ENCODE peak calls at places on chromosomes 6 and 20, in nine cellular contexts. D is adipocyte, G is body of pancreas, U is astrocyte of the cerebellum, B is BJ, I is mucosa of descending colon, M is dorsolateral prefrontal cortex, K is cardiac muscle cell, X is fibroblast of pulmonary artery. Z is an unnamed sample.

GRCh38 chr6:46103437-46103836 is 26.4 kb upstream of the ENPP4 start:
- DNase-seq in M (no peak), G (no peak), K (no peak), B (no peak), U (no peak), X (no peak), I (no peak), D (peak; percentile 1), Z (no peak)

GRCh38 chr6:34418367-34418766 is 7.5 kb downstream of the RPS10 start:
- DNase-seq in B (no peak), M (no peak), U (no peak), D (no peak), X (no peak), K (no peak), I (no peak), G (no peak), Z (no peak)

GRCh38 chr20:45124365-45124764 is at the start of gene WFDC12:
- DNase-seq in B (no peak), U (no peak), G (no peak), X (no peak), D (no peak), M (no peak), K (no peak), I (no peak), Z (no peak)

GRCh38 chr6:25769983-25770382 is 15.4 kb downstream of the SLC17A4 start:
- DNase-seq in I (no peak), B (no peak), U (no peak), M (no peak), G (no peak), D (no peak), K (no peak), X (no peak), Z (no peak)

GRCh38 chr6:52605610-52606185 is 28.8 kb upstream of the TRAM2 start:
- DNase-seq in X (no peak), G (no peak), B (no peak), I (no peak), D (no peak), U (no peak), M (no peak), K (no peak), Z (no peak)

GRCh38 chr6:122374307-122374706 is 25.1 kb upstream of the HSF2 start:
- DNase-seq in U (no peak), I (no peak), G (no peak), M (no peak), B (no peak), D (no peak), K (no peak), X (no peak), Z (no peak)

GRCh38 chr20:25361287-25361683 is 29.4 kb downstream of the ABHD12 start:
- DNase-seq in D (no peak), B (no peak), I (no peak), G (peak; percentile 31), U (peak; percentile 11), K (no peak), X (peak; percentile 32), M (no peak), Z (peak; percentile 10)

GRCh38 chr6:159068904-159069578 is 24.2 kb upstream of the TAGAP start:
- DNase-seq in X (no peak), I (no peak), G (no peak), B (no peak), D (no peak), U (no peak), K (no peak), M (no peak), Z (no peak)

GRCh38 chr6:130046711-130047439 is 28.5 kb downstream of the L3MBTL3 start:
- DNase-seq in B (no peak), K (no peak), X (peak; percentile 14), I (no peak), M (no peak), G (no peak), U (no peak), D (peak; percentile 62), Z (no peak)

GRCh38 chr20:59770270-59770669 is 163.2 kb downstream of the SYCP2 start:
- DNase-seq in G (no peak), D (no peak), K (no peak), B (no peak), I (no peak), U (no peak), M (no peak), X (no peak), Z (no peak)

GRCh38 chr6:26360451-26361416 is 4.3 kb upstream of the BTN3A2 start:
- DNase-seq in X (no peak), I (no peak), M (no peak), G (no peak), D (no peak), K (no peak), B (no peak), U (no peak), Z (no peak)

GRCh38 chr6:82362144-82362543 is 1.5 kb upstream of the TPBG start:
- DNase-seq in D (no peak), K (no peak), U (no peak), M (no peak), G (no peak), B (no peak), I (no peak), X (no peak), Z (no peak)

GRCh38 chr6:132401120-132401940 is at the start of gene MOXD1:
- DNase-seq in B (no peak), D (peak; percentile 84), X (peak; percentile 34), M (no peak), G (peak; percentile 59), K (peak; percentile 71), U (no peak), I (peak; percentile 57), Z (no peak)
- H3K4me3 ChIP-seq in B (peak within 1 kb of the TSS; percentile 95), D (peak within 1 kb of the TSS; percentile 89), X (peak within 1 kb of the TSS; percentile 66), M (peak within 1 kb of the TSS; percentile 75), G (peak within 1 kb of the TSS; percentile 65), K (peak within 1 kb of the TSS; percentile 81), U (peak within 1 kb of the TSS; percentile 65), I (peak within 1 kb of the TSS; percentile 21), Z (peak within 1 kb of the TSS; percentile 78)

GRCh38 chr6:144064402-144064830 is 31.0 kb downstream of the SF3B5 start:
- DNase-seq in X (no peak), I (peak; percentile 72), M (no peak), B (no peak), U (no peak), D (peak; percentile 20), G (peak; percentile 45), K (peak; percentile 11), Z (no peak)

GRCh38 chr6:144063744-144064401 is 31.5 kb downstream of the SF3B5 start:
- DNase-seq in K (peak; percentile 84), U (no peak), X (peak; percentile 17), M (peak; percentile 46), G (peak; percentile 95), I (peak; percentile 96), D (peak; percentile 72), B (no peak), Z (no peak)

GRCh38 chr6:144066255-144066654 is 29.1 kb downstream of the SF3B5 start:
- DNase-seq in M (no peak), B (no peak), I (no peak), D (no peak), U (no peak), X (no peak), K (no peak), G (no peak), Z (no peak)

GRCh38 chr6:144063246-144063743 is 32.1 kb downstream of the SF3B5 start:
- DNase-seq in B (no peak), D (no peak), K (no peak), U (no peak), M (no peak), X (no peak), G (peak; percentile 40), I (peak; percentile 52), Z (no peak)

GRCh38 chr6:144064831-144065668 is 30.3 kb downstream of the SF3B5 start:
- DNase-seq in M (no peak), K (no peak), X (no peak), I (peak; percentile 74), D (no peak), U (no peak), G (peak; percentile 74), B (no peak), Z (no peak)
- H3K4me3 ChIP-seq in M (peak overlapping the region; percentile 73), K (peak overlapping the region; percentile 54), X (peak overlapping the region; percentile 55), I (peak overlapping the region; percentile 74), D (peak overlapping the region; percentile 83), U (peak overlapping the region; percentile 61), G (peak overlapping the region; percentile 68), B (peak overlapping the region; percentile 52), Z (peak overlapping the region; percentile 58)

GRCh38 chr20:62437430-62437829 is 10.1 kb upstream of the RBBP8NL start:
- DNase-seq in X (no peak), I (no peak), G (no peak), K (no peak), D (no peak), U (no peak), M (no peak), B (no peak), Z (no peak)

GRCh38 chr20:62436692-62437091 is 9.4 kb upstream of the RBBP8NL start:
- DNase-seq in I (no peak), M (no peak), K (no peak), B (no peak), G (no peak), X (no peak), D (no peak), U (no peak), Z (no peak)

GRCh38 chr20:62434098-62434497 is 6.8 kb upstream of the RBBP8NL start:
- DNase-seq in D (no peak), U (no peak), B (no peak), X (no peak), K (peak; percentile 50), M (no peak), G (no peak), I (no peak), Z (no peak)

GRCh38 chr20:62439218-62439617 is 11.9 kb upstream of the RBBP8NL start:
- DNase-seq in I (no peak), D (no peak), U (no peak), X (no peak), K (no peak), B (no peak), G (no peak), M (no peak), Z (no peak)

GRCh38 chr20:62437985-62438384 is 10.6 kb upstream of the RBBP8NL start:
- DNase-seq in U (no peak), B (no peak), M (no peak), K (no peak), I (no peak), X (no peak), G (no peak), D (no peak), Z (no peak)
- H3K4me3 ChIP-seq in U (no peak overlapping the region), B (no peak overlapping the region), M (no peak overlapping the region), K (no peak overlapping the region), I (no peak overlapping the region), X (no peak overlapping the region), G (no peak overlapping the region), D (no peak overlapping the region), Z (no peak overlapping the region)

DNA sequence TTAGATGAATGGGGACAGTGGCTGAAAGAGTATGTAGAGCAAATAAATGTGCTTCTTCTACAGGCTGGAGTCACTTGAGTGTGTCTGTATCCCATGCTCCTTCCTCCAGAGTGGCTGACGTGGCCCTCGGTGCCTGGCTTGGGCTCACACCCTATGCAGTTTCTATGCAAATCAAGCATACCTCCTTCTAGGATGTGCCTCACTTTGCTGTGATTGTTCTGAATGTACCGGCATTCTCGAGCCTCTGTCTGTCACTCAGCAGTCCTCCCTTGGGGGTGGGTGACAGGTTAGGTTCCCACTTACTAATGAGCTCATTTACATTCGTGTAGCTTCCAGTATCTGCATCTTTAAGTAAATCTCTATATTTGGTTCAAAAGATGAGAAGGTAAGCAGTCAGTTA is 55.1 kb upstream of the HDDC2 start:
- DNase-seq in U (no peak), G (no peak), B (no peak), D (no peak), K (no peak), M (no peak), X (no peak), I (no peak), Z (no peak)
- H3K4me3 ChIP-seq in U (no peak overlapping the region), G (no peak overlapping the region), B (no peak overlapping the region), D (no peak overlapping the region), K (no peak overlapping the region), M (no peak overlapping the region), X (no peak overlapping the region), I (no peak overlapping the region), Z (no peak overlapping the region)